ENCODE peak calls at places on chromosomes 16 and 17, in eight cellular contexts. P, M, Q, I, G, E, L and U are unnamed samples.

GRCh38 chr16:19005561-19006445 is 22.1 kb downstream of the TMC7 start:
- DNase-seq in P (peak; percentile 27), M (peak; percentile 78), Q (no peak), I (no peak), G (no peak), E (peak; percentile 76), L (no peak), U (no peak)

GRCh38 chr17:55699178-55699865 is 23.3 kb downstream of the TMEM100 start:
- DNase-seq in P (no peak), M (no peak), Q (peak; percentile 66), I (no peak), G (no peak), E (no peak), L (no peak), U (no peak)

GRCh38 chr17:77602062-77602746 is 356.3 kb upstream of the TNRC6C start:
- DNase-seq in P (peak; percentile 29), M (peak; percentile 46), Q (no peak), I (peak; percentile 31), G (no peak), E (no peak), L (no peak), U (no peak)

GRCh38 chr17:61593404-61593803 is 2.4 kb upstream of the NACA2 start:
- DNase-seq in P (no peak), M (no peak), Q (no peak), I (no peak), G (no peak), E (no peak), L (no peak), U (no peak)

GRCh38 chr16:19691161-19691850 is 26.7 kb downstream of the KNOP1 start:
- DNase-seq in P (peak; percentile 17), M (no peak), Q (no peak), I (peak; percentile 64), G (no peak), E (no peak), L (peak; percentile 20), U (no peak)

GRCh38 chr17:72267601-72268000 is 146.8 kb downstream of the SOX9 start:
- DNase-seq in P (no peak), M (no peak), Q (no peak), I (no peak), G (no peak), E (no peak), L (no peak), U (no peak)

GRCh38 chr16:73572135-73572534 is 524.2 kb upstream of the ZFHX3 start:
- DNase-seq in P (no peak), M (peak; percentile 46), Q (peak; percentile 40), I (peak; percentile 84), G (no peak), E (peak; percentile 5), L (no peak), U (no peak)

GRCh38 chr17:4510615-4510941 is 11.9 kb downstream of the SPNS2 start:
- DNase-seq in P (no peak), M (no peak), Q (no peak), I (no peak), G (no peak), E (no peak), L (no peak), U (no peak)

DNA sequence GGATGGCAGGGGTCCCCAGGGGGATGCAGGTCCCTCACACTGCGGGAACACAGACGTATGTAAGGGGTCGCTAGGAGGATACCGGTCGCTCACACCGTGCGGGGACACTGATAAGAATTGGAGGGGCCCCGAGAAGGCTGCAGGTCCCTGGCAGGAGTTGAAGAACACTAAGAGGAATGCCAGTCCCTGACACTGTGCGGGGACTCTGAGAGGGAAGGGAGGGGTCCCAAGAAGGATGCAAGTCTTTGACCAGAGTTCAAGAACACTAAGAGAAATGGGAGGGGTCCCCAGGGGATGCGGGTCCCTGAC is 510 bp downstream of the ERCC4 start:
- DNase-seq in P (no peak), M (no peak), Q (no peak), I (no peak), G (no peak), E (no peak), L (no peak), U (peak; percentile 67)
- TF ChIP-seq POLR2A in P (no peak), M (no peak), Q (no peak), I (no peak), G (no peak), E (no peak), L (no peak), U (no peak)

GRCh38 chr16:59754854-59755253 is 1020.7 kb upstream of the GOT2 start:
- DNase-seq in P (no peak), M (no peak), Q (peak; percentile 11), I (no peak), G (no peak), E (no peak), L (no peak), U (no peak)
- TF ChIP-seq POLR2A in P (no peak), M (no peak), Q (no peak), I (no peak), G (no peak), E (no peak), L (no peak), U (no peak)

GRCh38 chr17:75289122-75289831 is at the start of gene SLC25A19:
- DNase-seq in P (peak; percentile 98), M (peak; percentile 98), Q (peak; percentile 98), I (peak; percentile 99), G (peak; percentile 99), E (peak; percentile 100), L (peak; percentile 99), U (peak; percentile 99)
- TF ChIP-seq POLR2A in P (peak; percentile 63), M (peak; percentile 94), Q (peak; percentile 97), I (peak; percentile 99), G (peak; percentile 55), E (peak; percentile 95), L (peak; percentile 90), U (peak; percentile 92)

DNA sequence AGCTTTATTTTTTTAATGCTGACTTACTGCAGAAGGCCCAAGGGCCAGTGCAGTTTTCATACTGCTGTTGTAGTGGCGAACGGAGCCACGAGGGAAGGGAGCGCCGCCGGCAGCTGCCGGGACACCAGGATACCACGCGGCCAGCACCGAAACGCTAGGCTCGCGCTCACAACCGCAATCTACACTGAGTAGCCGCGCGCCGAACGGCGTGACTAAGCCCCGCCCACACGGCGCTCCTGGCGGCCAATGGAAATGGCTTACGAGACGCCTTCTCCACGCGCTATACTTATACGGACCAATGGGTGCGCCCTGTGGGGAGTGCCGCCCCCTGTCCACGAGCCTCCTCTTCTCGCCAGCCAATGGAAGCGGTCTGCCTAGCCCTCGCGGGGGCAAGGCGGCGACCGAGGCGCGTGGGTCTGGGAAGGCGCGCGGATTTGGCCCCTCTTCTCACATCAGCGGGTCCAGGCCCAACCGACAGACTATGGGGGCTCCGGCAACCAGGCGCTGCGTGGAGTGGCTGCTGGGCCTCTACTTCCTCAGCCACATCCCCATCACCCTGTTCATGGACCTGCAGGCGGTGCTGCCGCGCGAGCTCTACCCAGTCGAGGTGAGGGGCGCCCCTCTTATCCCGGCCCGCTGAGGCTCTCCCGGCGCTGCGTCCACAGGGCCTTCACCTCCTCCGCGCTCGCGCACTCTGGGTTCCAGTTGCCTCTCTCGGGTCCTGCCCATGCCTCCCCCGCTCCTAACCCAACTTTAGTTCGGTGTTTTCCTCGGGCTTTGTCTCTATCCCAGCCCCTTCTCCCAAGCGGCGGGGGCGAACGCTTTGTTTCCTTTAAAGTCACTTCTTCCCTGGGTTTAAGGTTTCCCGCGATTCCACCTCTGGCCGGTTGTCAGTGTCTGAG is at the start of gene TMEM97:
- DNase-seq in P (peak; percentile 97), M (peak; percentile 96), Q (peak; percentile 95), I (peak; percentile 97), G (peak; percentile 98), E (peak; percentile 98), L (peak; percentile 99), U (peak; percentile 98)
- TF ChIP-seq POLR2A in P (no peak), M (peak; percentile 13), Q (peak; percentile 48), I (peak; percentile 57), G (no peak), E (peak; percentile 80), L (peak; percentile 79), U (peak; percentile 86)

DNA sequence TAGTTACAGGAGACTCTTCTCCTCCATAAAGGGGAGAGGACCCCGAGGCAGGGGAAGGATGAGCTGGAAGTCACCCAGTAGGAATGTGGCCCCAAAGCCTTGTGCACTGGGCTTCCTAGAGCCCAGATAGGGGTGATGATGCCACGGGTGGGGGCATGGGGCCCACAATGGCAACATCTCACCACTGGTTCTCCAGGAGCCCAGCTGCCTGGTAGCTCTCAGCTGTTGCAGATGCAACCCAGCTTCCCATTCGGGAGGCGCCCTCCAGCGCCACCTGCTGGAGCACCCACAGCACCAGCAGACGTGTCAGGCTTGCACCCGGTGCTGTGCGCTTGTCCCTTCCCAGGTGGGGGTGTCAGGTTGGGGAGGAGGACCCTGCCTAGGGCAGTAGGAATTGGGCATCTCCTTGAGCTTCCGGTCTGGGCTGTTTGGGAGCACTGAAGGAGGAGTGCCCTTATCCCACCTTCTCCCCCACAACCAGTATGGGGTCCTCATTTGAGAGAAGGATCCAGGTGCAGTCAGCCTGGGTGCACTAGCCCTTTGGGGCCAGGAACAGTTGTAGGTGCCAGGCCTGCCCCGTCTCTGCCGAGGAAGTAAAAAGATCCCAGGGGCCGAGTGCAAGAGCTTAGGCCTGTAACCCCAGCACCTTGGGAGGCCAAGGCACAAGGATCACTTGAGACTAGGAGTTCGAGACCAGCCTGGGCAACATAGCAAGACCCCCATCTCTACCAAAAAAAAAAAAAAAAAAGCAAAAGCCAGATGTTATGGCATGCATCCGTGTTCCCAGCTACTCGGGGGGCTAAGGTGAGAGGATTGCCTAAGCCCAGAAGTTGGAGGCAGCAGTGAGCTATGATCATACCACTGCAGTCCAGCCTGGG is 14.4 kb downstream of the CDIPT start:
- DNase-seq in P (peak; percentile 63), M (peak; percentile 88), Q (peak; percentile 81), I (peak; percentile 89), G (no peak), E (peak; percentile 77), L (peak; percentile 81), U (peak; percentile 83)
- TF ChIP-seq POLR2A in P (no peak), M (no peak), Q (no peak), I (no peak), G (no peak), E (no peak), L (no peak), U (no peak)

GRCh38 chr17:1137465-1137894 is 42.3 kb downstream of the ABR start:
- DNase-seq in P (no peak), M (peak; percentile 79), Q (no peak), I (no peak), G (no peak), E (peak; percentile 94), L (no peak), U (peak; percentile 31)
- TF ChIP-seq POLR2A in P (no peak), M (no peak), Q (no peak), I (no peak), G (no peak), E (peak; percentile 58), L (no peak), U (no peak)